ENCODE peak calls at places on chromosomes 16 and 17, in four cellular contexts. I is K562, V is GM12878, U is HepG2. X is an unnamed sample.

GRCh38 chr17:81582341-81582740 is 30.2 kb upstream of the FAAP100 start:
- DNase-seq in I (no peak), V (no peak), U (no peak), X (no peak)

GRCh38 chr17:21278304-21279197 is 6.0 kb upstream of the MAP2K3 start:
- DNase-seq in I (no peak), V (no peak), U (no peak), X (no peak)

GRCh38 chr16:19879241-19879792 is 5.3 kb downstream of the GPRC5B start:
- DNase-seq in I (no peak), V (no peak), U (peak; percentile 28), X (no peak)

GRCh38 chr17:28282596-28282995 is 36.4 kb upstream of the TMEM97 start:
- DNase-seq in I (no peak), V (no peak), U (no peak), X (peak; percentile 13)

GRCh38 chr16:69613283-69614154 is 47.8 kb downstream of the NFAT5 start:
- DNase-seq in I (no peak), V (peak; percentile 27), U (peak; percentile 36), X (no peak)

GRCh38 chr16:4911831-4912422 is 25.0 kb downstream of the PPL start:
- DNase-seq in I (no peak), V (no peak), U (peak; percentile 32), X (no peak)

GRCh38 chr17:35022536-35023063 is 40.9 kb downstream of the RFFL start:
- DNase-seq in I (no peak), V (no peak), U (peak; percentile 24), X (peak; percentile 95)

GRCh38 chr17:47815106-47815918 is 6.3 kb downstream of the OSBPL7 start:
- DNase-seq in I (no peak), V (no peak), U (no peak), X (no peak)

GRCh38 chr17:81723651-81724209 is 11.6 kb downstream of the SLC25A10 start:
- DNase-seq in I (no peak), V (no peak), U (no peak), X (no peak)

GRCh38 chr16:63789603-63790002 is 1332.3 kb downstream of the CDH11 start:
- DNase-seq in I (no peak), V (no peak), U (no peak), X (peak; percentile 1)

GRCh38 chr16:31696968-31697743 is 169.5 kb downstream of the AHSP start:
- DNase-seq in I (peak; percentile 44), V (no peak), U (peak; percentile 64), X (peak; percentile 46)

GRCh38 chr17:7323731-7324437 is 5.3 kb downstream of the NEURL4 start:
- DNase-seq in I (peak; percentile 55), V (no peak), U (no peak), X (peak; percentile 32)

GRCh38 chr17:17394494-17394893 is 82.3 kb upstream of the MED9 start:
- DNase-seq in I (no peak), V (no peak), U (no peak), X (no peak)

GRCh38 chr17:40912506-40913220 is 24.8 kb downstream of the KRT23 start:
- DNase-seq in I (no peak), V (no peak), U (no peak), X (peak; percentile 34)

GRCh38 chr17:45031231-45032149 is 19.9 kb downstream of the DCAKD start:
- DNase-seq in I (peak; percentile 61), V (no peak), U (no peak), X (no peak)

GRCh38 chr16:19691161-19691850 is 26.7 kb downstream of the KNOP1 start:
- DNase-seq in I (no peak), V (no peak), U (no peak), X (peak; percentile 25)

GRCh38 chr17:37392024-37392590 is 14.5 kb downstream of the ACACA start:
- DNase-seq in I (no peak), V (no peak), U (no peak), X (no peak)

GRCh38 chr17:32266389-32267269 is 997 bp downstream of the RHBDL3 start:
- DNase-seq in I (peak; percentile 57), V (no peak), U (no peak), X (no peak)

GRCh38 chr17:78427140-78427539 is 48.7 kb downstream of the PGS1 start:
- DNase-seq in I (no peak), V (no peak), U (no peak), X (no peak)

GRCh38 chr16:73771676-73772075 is 524.9 kb upstream of the PSMD7 start:
- DNase-seq in I (no peak), V (no peak), U (no peak), X (no peak)

GRCh38 chr16:15811416-15811777 is 45.4 kb downstream of the MYH11 start:
- DNase-seq in I (no peak), V (no peak), U (no peak), X (no peak)

GRCh38 chr17:4740025-4740351 is 260 bp upstream of the CXCL16 start:
- DNase-seq in I (no peak), V (no peak), U (no peak), X (no peak)

GRCh38 chr17:1026599-1026975 is 29.7 kb downstream of the TIMM22 start:
- DNase-seq in I (no peak), V (no peak), U (no peak), X (no peak)

GRCh38 chr17:41329279-41329925 is 13.9 kb upstream of the KRTAP17-1 start:
- DNase-seq in I (peak; percentile 38), V (no peak), U (peak; percentile 52), X (peak; percentile 44)

GRCh38 chr16:22161999-22162657 is at the start of gene SDR42E2:
- DNase-seq in I (peak; percentile 90), V (no peak), U (no peak), X (no peak)

DNA sequence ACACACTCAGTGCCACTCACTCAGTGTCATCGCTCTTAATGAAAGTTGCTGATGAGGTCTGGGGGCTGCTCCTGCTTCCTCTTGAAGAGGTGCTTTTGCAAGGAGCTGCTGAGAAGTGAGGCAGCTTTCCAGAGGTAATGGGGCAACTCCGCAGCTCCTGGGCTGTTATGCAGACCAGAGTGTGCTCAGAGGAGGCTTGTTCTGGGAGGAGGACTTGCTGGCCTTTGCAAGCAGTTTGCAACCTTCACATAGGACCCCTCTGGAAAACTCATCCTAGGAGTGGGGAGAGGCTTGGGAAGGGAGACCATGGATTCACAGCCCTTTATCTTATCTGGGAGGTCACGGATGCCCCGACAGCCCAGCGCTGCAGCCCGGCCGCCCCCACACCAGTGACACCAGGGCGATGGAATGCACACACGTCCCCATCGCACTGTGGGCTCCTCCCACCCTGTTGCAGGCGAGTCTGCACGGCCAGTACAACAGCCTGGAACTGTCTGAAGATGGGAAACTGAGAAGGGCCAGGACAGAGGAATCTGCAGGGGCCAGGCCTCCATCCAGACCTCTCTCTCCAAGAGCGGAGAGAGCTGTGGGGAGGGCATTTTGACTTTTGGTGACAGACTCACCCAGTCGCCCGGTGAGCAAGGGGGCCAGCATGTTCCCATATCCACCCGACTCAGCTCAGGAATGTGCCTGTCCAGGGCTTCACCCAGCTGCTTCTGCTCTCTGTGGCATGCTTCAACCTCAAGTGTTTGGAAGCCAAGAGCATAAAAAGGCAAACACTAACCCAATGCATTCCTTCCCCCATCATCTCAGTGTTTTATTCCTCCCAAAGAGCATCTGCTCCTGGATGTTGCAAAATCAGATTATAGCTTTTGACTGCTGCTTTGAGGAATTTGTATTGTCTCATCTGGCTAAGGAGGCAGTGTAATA is 78.6 kb upstream of the ZNF469 start:
- DNase-seq in I (peak; percentile 35), V (no peak), U (peak; percentile 19), X (no peak)
- TF ChIP-seq MAX in I (no peak), V (no peak), U (no peak), X (no peak)

DNA sequence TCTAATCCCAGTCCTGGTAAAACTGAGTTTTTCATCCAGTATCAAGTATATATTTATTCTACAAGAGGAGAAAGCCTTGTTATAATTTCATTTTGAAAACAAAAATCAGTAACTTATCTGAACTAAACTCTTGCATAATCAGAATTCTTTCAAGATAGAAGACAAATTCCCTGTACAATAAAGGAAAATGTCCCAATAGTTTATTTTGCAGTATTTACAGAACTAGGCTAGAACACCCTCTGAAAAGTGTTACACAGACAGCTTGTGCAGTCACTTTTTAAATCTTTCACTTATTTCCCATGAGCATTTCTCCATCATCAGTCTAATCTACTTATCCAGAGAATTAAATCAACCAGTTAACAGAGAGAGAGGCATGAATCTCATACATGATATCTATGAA is 48.5 kb downstream of the SPOP start:
- DNase-seq in I (no peak), V (no peak), U (no peak), X (no peak)
- TF ChIP-seq MYC in I (no peak), V (no peak), U (no peak), X (no peak)

DNA sequence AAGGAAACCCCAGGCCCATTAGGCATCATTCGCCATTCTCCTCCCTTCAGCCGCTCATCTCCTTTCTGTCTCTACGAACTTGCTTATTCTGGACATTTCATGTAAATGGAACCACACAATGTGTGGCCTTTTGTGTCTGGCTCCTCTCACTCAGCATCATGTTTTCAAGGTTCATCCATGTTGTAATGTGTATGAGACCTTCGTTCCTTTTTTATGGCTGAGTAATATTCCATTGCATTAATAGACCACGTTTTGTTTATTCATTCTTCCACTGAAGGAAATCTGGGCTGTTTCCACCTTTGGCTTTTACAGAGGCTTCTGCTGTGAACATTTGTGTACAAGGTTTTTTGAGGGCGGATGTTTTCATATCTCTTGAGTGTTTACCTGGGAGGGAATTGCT is 3.2 kb downstream of the CRISPLD2 start:
- DNase-seq in I (no peak), V (no peak), U (no peak), X (no peak)
- H3K9ac ChIP-seq in I (no peak overlapping the region), V (no peak overlapping the region), U (no peak overlapping the region), X (no peak overlapping the region)

GRCh38 chr16:1876468-1876867 is 4.5 kb upstream of the MEIOB start:
- DNase-seq in I (no peak), V (peak; percentile 20), U (no peak), X (no peak)
- TF ChIP-seq MAX in I (no peak), V (no peak), U (no peak), X (no peak)